ENCODE peak calls at places on chromosome 11, in eight cellular contexts. Q is lung; O is astrocyte of the spinal cord; V is brain microvascular endothelial cell; G is A673; S is coronary artery; L is activated CD8-positive, alpha-beta T cell treated with anti-CD3 and anti-CD28 coated beads for 36 hours; I is HCT116. A is an unnamed sample.

GRCh38 chr11:100576044-100577021 is 110.8 kb upstream of the ARHGAP42 start:
- DNase-seq in O (peak; percentile 68), V (peak; percentile 42), I (peak; percentile 43), L (peak; percentile 15), S (no peak), Q (no peak), G (peak; percentile 80), A (no peak)

GRCh38 chr11:134144744-134145143 is 75.9 kb downstream of the JAM3 start:
- DNase-seq in V (no peak), G (no peak), O (no peak), L (no peak), S (no peak), Q (no peak), I (no peak), A (no peak)

GRCh38 chr11:5891216-5891800 is 1.7 kb upstream of the OR52E5 start:
- DNase-seq in I (no peak), G (peak; percentile 6), S (no peak), V (no peak), L (no peak), O (peak; percentile 4), Q (no peak), A (no peak)

GRCh38 chr11:48148749-48149148 is 67.9 kb upstream of the OR4B1 start:
- DNase-seq in S (no peak), V (no peak), Q (no peak), L (no peak), O (peak; percentile 27), I (no peak), G (no peak), A (no peak)

GRCh38 chr11:11456896-11457295 is 103.8 kb upstream of the CSNK2A3 start:
- DNase-seq in O (no peak), I (no peak), Q (no peak), G (no peak), V (no peak), S (no peak), L (no peak), A (no peak)

GRCh38 chr11:7900686-7901085 is 30.4 kb downstream of the OR10A6 start:
- DNase-seq in I (no peak), V (no peak), Q (no peak), L (no peak), O (no peak), S (no peak), G (no peak), A (no peak)

GRCh38 chr11:96642584-96642983 is 252.8 kb downstream of the JRKL start:
- DNase-seq in I (no peak), G (no peak), Q (no peak), O (no peak), S (no peak), V (no peak), L (no peak), A (no peak)

GRCh38 chr11:8732748-8733241 is 50.2 kb downstream of the RPL27A start:
- DNase-seq in L (no peak), S (peak; percentile 94), G (no peak), O (peak; percentile 73), V (peak; percentile 61), Q (no peak), I (no peak), A (no peak)

GRCh38 chr11:72705442-72706365 is 31.5 kb upstream of the PDE2A start:
- DNase-seq in I (no peak), L (no peak), Q (no peak), O (no peak), S (no peak), V (no peak), G (no peak), A (no peak)

GRCh38 chr11:112583246-112583893 is 322.7 kb upstream of the PLET1 start:
- DNase-seq in O (no peak), Q (no peak), L (no peak), S (no peak), V (no peak), I (no peak), G (no peak), A (no peak)

GRCh38 chr11:57288771-57289579 is 35.8 kb downstream of the TNKS1BP1 start:
- DNase-seq in V (peak; percentile 93), L (no peak), O (peak; percentile 76), Q (no peak), I (no peak), G (no peak), S (no peak), A (no peak)

GRCh38 chr11:105035262-105035620 is 297 bp upstream of the CASP1 start:
- DNase-seq in G (no peak), S (no peak), Q (no peak), V (peak; percentile 2), L (no peak), I (no peak), O (no peak), A (no peak)

DNA sequence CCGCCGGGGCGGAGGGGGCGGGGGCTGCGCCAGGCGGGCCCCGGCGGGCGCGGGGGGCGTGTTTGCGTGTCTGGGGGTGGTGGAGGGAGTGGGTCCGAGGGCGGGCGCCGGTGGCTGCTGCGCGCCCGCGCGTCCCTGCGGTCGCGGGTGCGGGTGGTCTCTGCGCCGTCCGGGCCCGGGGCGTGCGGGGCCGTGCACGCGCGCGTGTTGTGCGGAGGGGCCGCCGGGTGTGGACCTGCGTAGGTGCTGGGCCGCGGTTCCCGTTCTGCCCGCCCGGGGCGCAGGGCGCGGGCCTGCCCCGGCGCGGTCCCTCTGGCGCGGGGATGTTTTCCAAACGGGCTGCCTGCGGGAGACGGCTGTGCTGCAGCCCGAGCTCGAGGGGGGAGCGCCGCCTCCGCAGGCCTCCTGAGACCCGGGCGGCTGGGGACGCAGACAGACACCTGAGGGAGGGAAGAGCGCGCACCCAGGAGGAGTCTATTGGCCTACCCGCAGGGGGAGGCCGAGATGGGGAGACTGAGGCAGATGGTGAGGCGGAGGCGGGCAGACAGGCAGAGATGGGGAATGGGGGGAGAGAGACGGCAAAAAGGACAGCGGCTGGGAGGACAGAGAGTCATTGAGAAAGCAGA is 442 bp downstream of the PELI3 start:
- DNase-seq in G (peak; percentile 63), V (no peak), I (no peak), S (no peak), Q (no peak), O (peak; percentile 12), L (peak; percentile 44), A (no peak)
- TF ChIP-seq CTCF in G (peak; percentile 33), V (peak; percentile 5), I (no peak), S (no peak), Q (no peak), O (peak; percentile 13), L (peak; percentile 69), A (peak; percentile 19)

DNA sequence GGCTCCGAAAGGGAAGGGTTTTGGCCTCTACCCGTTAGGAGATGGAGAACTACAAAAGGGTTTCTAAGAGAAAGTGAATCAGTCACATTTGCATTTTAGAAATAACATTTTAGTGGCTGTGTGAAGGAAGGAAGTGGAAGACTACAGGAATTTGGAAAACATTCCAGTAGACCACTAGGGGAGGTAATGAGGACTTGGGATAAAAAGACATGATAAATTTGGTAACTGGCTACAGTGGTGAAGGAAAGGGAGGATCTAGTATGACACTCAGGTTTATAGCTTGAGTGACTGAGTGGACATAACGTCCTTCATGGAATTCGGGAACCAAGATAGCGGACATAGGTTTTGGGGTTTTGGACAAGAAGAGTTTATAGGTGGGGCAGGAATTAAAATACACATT is 7.0 kb upstream of the RRM1 start:
- DNase-seq in O (peak; percentile 14), Q (no peak), V (no peak), G (no peak), L (no peak), I (no peak), S (no peak), A (no peak)
- TF ChIP-seq CTCF in O (peak; percentile 15), Q (no peak), V (peak; percentile 25), G (no peak), L (no peak), I (peak; percentile 27), S (no peak), A (no peak)

GRCh38 chr11:103798456-103798855 is 238.0 kb upstream of the DDI1 start:
- DNase-seq in G (peak; percentile 21), S (no peak), L (no peak), V (no peak), I (no peak), O (no peak), Q (no peak), A (no peak)

GRCh38 chr11:103805688-103806009 is 230.8 kb upstream of the DDI1 start:
- DNase-seq in I (no peak), G (no peak), O (no peak), V (no peak), Q (no peak), L (no peak), S (no peak), A (no peak)

GRCh38 chr11:103798029-103798428 is 238.4 kb upstream of the DDI1 start:
- DNase-seq in I (no peak), V (peak; percentile 85), O (peak; percentile 69), G (no peak), L (no peak), Q (no peak), S (no peak), A (no peak)

GRCh38 chr11:103803062-103803461 is 233.4 kb upstream of the DDI1 start:
- DNase-seq in O (peak; percentile 18), Q (no peak), I (no peak), S (no peak), L (no peak), G (no peak), V (peak; percentile 85), A (no peak)

GRCh38 chr11:103800406-103801114 is 235.9 kb upstream of the DDI1 start:
- DNase-seq in S (no peak), O (no peak), L (no peak), Q (no peak), V (no peak), I (no peak), G (no peak), A (no peak)
- TF ChIP-seq CTCF in S (no peak), O (no peak), L (no peak), Q (no peak), V (peak; percentile 19), I (no peak), G (no peak), A (no peak)

GRCh38 chr11:35365395-35365794 is 54.0 kb downstream of the SLC1A2 start:
- DNase-seq in Q (no peak), I (no peak), S (no peak), O (no peak), L (no peak), G (no peak), V (no peak), A (no peak)

GRCh38 chr11:35364101-35364780 is 55.1 kb downstream of the SLC1A2 start:
- DNase-seq in G (peak; percentile 50), V (peak; percentile 80), Q (peak; percentile 74), O (peak; percentile 90), S (peak; percentile 83), I (peak; percentile 29), L (no peak), A (no peak)

GRCh38 chr11:35360059-35360530 is 59.3 kb downstream of the SLC1A2 start:
- DNase-seq in L (no peak), G (no peak), S (no peak), Q (no peak), V (no peak), O (no peak), I (no peak), A (no peak)

GRCh38 chr11:35363246-35364100 is 55.9 kb downstream of the SLC1A2 start:
- DNase-seq in O (no peak), I (no peak), V (no peak), G (no peak), S (no peak), Q (peak; percentile 35), L (no peak), A (no peak)

DNA sequence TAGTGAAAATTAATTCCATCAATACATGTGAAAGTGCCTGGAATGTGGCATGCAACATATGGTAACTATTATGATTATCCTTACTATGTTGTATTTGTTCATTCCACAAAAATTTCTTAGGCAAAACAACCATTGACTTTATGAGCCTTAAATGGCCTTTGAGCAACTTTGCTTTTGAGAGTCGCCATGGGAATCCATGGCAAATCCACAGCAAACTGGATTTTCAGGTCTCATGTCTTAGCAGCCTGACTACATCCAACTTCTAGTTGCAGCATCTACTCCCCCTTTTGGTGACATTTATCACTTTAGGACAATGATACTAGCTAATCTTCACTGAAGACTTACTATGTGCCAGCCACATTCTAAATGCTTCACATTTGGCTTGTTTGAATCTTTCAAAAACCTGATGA is 56.8 kb downstream of the SLC1A2 start:
- DNase-seq in I (no peak), O (no peak), G (no peak), S (no peak), V (no peak), L (no peak), Q (no peak), A (no peak)
- TF ChIP-seq CTCF in I (no peak), O (no peak), G (peak; percentile 23), S (no peak), V (no peak), L (no peak), Q (no peak), A (no peak)